ENCODE peak calls at places on chromosomes 16 and 17, in four cellular contexts. H is naive thymus-derived CD4-positive, alpha-beta T cell; K is suprapubic skin; P is Panc1. W is an unnamed sample. For H3K4me1, the result is how much of the 10 kb centered on the place peaks cover.

GRCh38 chr17:79741751-79742588 is 11.2 kb downstream of the ENPP7 start:
- DNase-seq in P (no peak), K (no peak), H (peak), W (no peak)

GRCh38 chr16:27514806-27515205 is 34.9 kb downstream of the GTF3C1 start:
- DNase-seq in K (no peak), P (no peak), H (no peak), W (no peak)

GRCh38 chr17:40453881-40454630 is 10.8 kb downstream of the IGFBP4 start:
- DNase-seq in K (no peak), P (no peak), H (peak), W (no peak)

GRCh38 chr16:68910051-68910450 is 66.7 kb downstream of the TANGO6 start:
- DNase-seq in H (no peak), K (peak), P (no peak), W (no peak)

GRCh38 chr17:10117581-10118001 is 80.8 kb downstream of the GAS7 start:
- DNase-seq in K (no peak), P (no peak), H (no peak), W (no peak)

GRCh38 chr16:19919142-19919541 is 34.5 kb upstream of the GPRC5B start:
- DNase-seq in P (no peak), K (no peak), H (no peak), W (no peak)

GRCh38 chr16:57732011-57732410 is 3.6 kb upstream of the KATNB1 start:
- DNase-seq in K (no peak), H (no peak), P (no peak), W (no peak)

GRCh38 chr16:13923703-13924298 is 3.8 kb downstream of the ERCC4 start:
- DNase-seq in P (peak), H (no peak), K (no peak), W (no peak)

DNA sequence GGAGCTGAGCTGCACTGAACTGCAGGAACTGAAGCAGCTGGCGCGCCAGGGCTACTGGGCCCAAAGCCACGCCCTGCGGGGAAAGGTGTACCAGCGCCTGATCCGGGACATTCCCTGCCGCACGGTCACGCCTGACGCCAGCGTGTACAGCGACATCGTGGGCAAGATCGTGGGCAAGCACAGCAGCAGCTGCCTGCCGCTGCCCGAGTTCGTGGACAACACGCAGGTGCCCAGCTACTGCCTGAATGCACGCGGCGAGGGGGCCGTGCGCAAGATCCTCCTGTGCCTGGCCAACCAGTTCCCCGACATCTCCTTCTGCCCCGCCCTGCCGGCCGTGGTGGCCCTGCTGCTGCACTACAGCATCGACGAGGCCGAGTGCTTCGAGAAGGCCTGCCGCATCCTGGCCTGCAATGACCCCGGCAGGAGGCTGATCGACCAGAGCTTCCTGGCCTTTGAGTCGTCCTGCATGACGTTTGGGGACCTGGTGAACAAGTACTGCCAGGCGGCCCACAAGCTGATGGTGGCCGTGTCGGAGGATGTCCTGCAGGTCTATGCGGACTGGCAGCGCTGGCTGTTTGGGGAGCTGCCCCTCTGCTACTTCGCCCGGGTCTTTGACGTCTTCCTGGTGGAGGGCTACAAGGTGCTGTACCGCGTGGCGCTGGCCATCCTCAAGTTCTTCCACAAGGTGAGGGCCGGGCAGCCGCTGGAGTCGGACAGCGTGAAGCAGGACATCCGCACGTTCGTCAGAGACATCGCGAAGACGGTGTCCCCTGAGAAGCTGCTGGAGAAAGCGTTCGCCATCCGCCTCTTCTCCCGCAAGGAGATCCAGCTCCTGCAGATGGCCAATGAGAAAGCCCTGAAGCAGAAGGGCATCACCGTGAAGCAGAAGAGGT is 17.3 kb upstream of the ATP6V0C start:
- DNase-seq in K (no peak), H (no peak), P (no peak), W (no peak)
- H3K27ac ChIP-seq in K (peak), H (no peak), P (no peak), W (no peak)

GRCh38 chr16:84550096-84550495 is 45.6 kb upstream of the MEAK7 start:
- DNase-seq in K (no peak), H (no peak), P (no peak), W (no peak)
- H3K4me1 ChIP-seq in K (under half), H (under half), P (under half), W (under half)

GRCh38 chr16:89723279-89724250 is 2.2 kb downstream of the ZNF276 start:
- DNase-seq in K (no peak), H (peak), P (no peak), W (no peak)
- H3K4me3 ChIP-seq in K (peak), H (peak), P (no peak), W (no peak)

DNA sequence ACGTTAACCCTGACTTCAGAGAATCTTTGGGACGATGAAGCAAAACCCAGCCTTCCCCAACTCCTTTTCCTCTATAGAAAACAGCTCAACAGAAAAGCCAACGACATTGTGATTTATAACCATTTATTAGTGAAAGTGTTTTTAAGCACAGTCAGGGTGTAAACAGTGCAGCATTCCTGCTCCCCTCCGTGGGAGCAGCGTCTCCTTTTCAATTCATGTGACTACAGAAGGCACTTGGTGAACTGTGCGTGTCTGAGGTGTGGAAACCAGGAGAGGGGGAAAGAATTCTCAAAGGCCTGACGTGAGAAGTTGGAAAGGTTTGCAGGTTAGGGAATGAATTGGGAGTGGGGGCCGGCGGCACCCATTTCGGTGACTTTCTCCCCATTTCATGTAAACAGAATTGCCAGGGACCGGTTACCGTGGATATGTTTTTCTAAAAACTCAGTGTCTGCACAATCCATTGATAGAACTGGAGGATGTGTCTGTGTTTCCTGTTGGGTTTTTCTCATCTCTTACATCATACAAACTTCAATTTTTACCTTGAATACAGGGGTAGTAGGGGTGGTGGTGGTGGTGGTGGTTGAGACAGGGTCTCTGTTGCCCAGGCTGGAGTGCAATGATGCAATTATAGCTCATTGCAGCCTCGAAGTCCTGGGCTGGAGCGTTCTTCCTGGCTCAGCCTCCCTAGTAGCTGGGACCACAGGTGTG is 53.1 kb downstream of the NDE1 start:
- DNase-seq in K (no peak), H (no peak), P (no peak), W (no peak)
- H3K27ac ChIP-seq in K (no peak), H (no peak), P (no peak), W (no peak)

W was measured in RWPE2.